ENCODE peak calls at places on chromosomes 1 and 21, in four cellular contexts. P is IMR-90, O is heart left ventricle, U is adrenal gland. Q is an unnamed sample.

GRCh38 chr1:6889875-6890480 is 104.7 kb downstream of the CAMTA1 start:
- DNase-seq in P (peak), O (peak), U (peak), Q (peak)

GRCh38 chr1:188584119-188584518 is 1755.4 kb downstream of the PLA2G4A start:
- DNase-seq in P (no peak), O (no peak), U (no peak), Q (no peak)

GRCh38 chr1:63322944-63323865 is 838 bp downstream of the FOXD3 start:
- DNase-seq in P (no peak), O (no peak), U (no peak), Q (no peak)

GRCh38 chr1:24920155-24920925 is 9.7 kb downstream of the RUNX3 start:
- DNase-seq in P (peak), O (no peak), U (no peak), Q (no peak)

GRCh38 chr1:243253927-243254232 is 1.2 kb downstream of the CEP170 start:
- DNase-seq in P (no peak), O (no peak), U (peak), Q (no peak)

GRCh38 chr1:99599678-99600175 is 46.2 kb upstream of the PALMD start:
- DNase-seq in P (peak), O (peak), U (peak), Q (no peak)

GRCh38 chr1:226568077-226568831 is 19.7 kb downstream of the STUM start:
- DNase-seq in P (no peak), O (no peak), U (no peak), Q (no peak)

GRCh38 chr1:235357485-235358378 is 9.5 kb upstream of the TBCE start:
- DNase-seq in P (no peak), O (no peak), U (no peak), Q (no peak)

GRCh38 chr1:51736702-51737101 is 119.8 kb downstream of the OSBPL9 start:
- DNase-seq in P (peak), O (no peak), U (no peak), Q (no peak)

GRCh38 chr1:2853711-2854110 is 52.2 kb upstream of the TTC34 start:
- DNase-seq in P (no peak), O (no peak), U (no peak), Q (no peak)

GRCh38 chr1:7513081-7513480 is 258.0 kb upstream of the VAMP3 start:
- DNase-seq in P (peak), O (no peak), U (no peak), Q (no peak)

GRCh38 chr1:183471748-183472487 is 381 bp upstream of the SMG7 start:
- DNase-seq in P (peak), O (peak), U (peak), Q (peak)
- TF ChIP-seq POLR2A in P (no peak), O (no peak), U (peak), Q (peak)

DNA sequence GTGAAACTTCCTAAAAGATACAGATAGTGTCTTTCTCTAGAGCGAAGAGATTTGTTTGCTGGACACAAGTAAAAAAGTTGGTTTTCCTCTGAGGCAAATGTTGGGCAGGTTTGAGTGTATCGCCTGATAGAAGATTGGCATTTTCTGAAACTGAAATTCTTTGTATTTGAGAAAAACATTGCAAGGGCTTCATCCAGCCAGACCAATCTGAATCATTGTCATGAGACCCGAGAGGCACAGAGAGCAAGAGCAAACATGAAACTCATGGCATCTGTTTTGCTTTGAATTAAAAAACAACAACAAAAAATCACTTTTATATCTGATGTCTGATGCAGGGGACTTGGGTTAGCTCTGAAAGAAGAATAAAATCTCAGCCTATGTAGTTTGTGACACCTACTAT is 379.3 kb upstream of the NCAM2 start:
- DNase-seq in P (no peak), O (no peak), U (no peak), Q (no peak)
- TF ChIP-seq CTCF in P (no peak), O (no peak), U (no peak), Q (no peak)

DNA sequence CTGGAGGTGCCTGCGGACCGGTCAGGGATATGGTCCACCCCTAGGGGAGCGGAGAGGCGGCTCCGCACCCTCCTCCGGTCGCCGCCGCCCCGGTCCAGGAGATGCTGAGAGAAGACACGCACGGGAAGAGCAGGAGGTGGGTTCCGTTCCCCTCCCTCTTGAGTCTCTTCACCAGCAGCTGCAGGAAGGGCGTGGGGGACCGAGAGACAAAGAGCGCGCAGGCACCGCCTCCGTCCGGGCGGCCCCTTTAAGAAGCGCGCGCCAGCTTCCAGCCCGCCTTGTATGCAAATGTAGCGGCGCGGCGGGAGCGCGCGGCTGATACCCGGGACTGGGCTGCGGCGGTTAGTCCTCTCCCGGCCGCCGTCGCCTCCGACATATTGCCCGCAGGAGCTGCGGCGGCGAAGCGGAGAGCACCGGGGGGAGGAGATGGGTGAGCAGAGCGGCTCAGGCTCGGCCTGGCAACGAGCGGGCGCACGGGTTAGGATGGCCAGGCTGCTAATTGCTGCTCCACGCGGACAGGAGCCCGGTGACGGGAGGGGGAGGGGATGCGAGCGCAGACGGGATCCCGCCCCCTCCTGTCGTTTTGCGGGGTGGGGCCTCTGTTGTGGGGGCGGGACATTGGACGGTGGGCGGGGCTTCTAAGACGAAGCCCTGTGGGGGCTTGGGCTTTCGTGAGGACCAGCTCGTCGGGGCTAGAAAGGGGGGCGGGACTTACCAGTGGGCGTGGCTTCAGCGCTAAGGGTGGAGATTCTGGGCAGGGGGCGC is at the start of gene TMEM39B:
- DNase-seq in P (peak), O (peak), U (peak), Q (peak)
- TF ChIP-seq POLR2A in P (peak), O (no peak), U (no peak), Q (peak)

DNA sequence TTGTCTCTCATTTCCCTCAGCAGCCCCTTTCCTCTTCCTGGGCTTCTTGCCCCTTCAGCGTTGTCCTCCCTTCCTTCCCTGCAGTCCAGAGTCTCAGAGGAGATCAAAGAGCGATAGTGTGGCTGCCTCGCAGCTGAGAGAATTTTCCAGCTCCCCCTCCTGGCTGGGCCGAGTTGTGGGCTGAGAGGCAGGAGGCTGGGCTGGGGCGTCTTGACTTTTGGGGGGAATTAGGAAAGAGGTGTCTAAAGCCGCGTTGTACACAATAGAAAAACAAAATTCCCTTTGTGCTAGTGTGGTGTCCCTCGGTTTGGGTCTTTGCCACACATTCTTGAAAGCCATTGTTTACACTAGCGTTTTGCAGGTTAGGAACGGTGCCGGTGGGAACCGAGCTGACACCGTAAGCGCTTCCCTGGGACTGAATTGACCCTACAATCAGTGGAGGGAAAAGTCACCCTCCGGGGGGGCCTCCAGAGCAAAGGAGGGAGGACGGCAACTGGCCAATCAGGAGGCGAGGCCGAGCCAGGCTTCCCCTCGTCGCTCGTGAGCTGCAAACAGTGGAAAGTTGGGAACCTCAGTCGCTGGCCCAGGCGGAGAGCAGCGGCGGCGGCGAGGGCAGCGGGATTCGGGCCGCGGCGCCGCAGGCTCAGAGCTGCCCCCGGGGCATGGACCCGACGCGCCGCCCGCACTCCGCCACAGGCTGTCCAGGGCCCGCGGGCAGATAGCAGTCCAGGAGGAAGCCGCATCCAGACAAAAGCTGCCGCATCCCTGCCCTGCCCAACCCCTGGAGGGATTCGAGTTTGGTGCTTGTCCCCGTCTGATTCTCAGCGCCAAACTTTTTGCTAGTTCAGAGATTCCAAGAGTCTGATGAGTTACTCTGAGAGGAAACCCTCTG is at the start of gene HMCN1:
- DNase-seq in P (peak), O (peak), U (peak), Q (peak)
- TF ChIP-seq CTCF in P (peak), O (peak), U (peak), Q (no peak)

GRCh38 chr1:1399870-1400575 is 888 bp upstream of the CCNL2 start:
- DNase-seq in P (peak), O (no peak), U (no peak), Q (no peak)

GRCh38 chr1:1401457-1402010 is 2.4 kb upstream of the CCNL2 start:
- DNase-seq in P (no peak), O (no peak), U (no peak), Q (no peak)

GRCh38 chr1:1403543-1404112 is 3.5 kb downstream of the MRPL20 start:
- DNase-seq in P (no peak), O (no peak), U (no peak), Q (no peak)

GRCh38 chr1:1400576-1401456 is 1.7 kb upstream of the CCNL2 start:
- DNase-seq in P (peak), O (no peak), U (no peak), Q (no peak)

DNA sequence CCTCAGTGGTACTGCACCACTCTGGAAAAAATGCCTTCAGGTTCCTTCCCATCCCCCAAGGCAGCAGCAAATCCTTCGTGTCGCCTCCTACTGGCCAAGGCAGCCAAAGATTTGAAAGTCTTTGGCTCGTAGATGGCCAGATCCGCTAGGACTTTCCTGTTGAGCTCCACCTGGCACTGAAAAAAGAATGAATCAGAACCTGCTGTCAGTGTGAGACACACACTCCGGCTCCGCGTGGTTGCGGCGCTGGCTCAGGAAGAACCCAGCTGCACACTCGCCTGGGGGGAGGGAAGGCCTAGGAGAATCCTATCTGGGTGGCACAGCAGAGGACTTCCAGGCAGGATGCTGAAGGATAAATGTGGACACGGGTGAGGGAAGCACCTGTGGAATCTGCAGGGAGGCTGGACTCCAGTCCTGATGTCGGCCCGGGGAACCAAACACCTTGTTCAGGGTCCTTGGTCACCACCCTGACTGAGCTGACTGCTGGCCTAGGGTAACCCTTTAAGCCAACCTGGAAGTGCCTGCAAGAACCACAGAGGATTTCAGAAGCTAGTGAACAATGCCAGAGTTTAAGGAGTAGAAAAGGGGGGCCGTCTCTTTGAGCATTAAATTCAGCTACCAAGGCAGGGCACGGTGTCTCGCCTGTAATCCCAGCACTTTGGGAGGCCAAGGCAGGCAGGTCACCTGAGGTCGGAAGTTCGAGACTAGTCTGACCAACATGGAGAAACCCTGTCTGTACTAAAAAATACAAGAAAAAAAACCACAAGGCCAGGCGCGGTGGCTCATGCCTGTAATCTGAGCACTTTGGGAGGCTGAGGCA is 3.2 kb upstream of the CCNL2 start:
- DNase-seq in P (peak), O (no peak), U (peak), Q (no peak)
- TF ChIP-seq POLR2A in P (no peak), O (no peak), U (no peak), Q (no peak)

GRCh38 chr1:159089184-159089791 is 12.7 kb upstream of the AIM2 start:
- DNase-seq in P (no peak), O (no peak), U (no peak), Q (no peak)
- TF ChIP-seq CTCF in P (peak), O (peak), U (no peak), Q (peak)

GRCh38 chr1:9234223-9235122 is at the start of gene H6PD:
- DNase-seq in P (peak), O (peak), U (peak), Q (peak)
- TF ChIP-seq POLR2A in P (peak), O (peak), U (peak), Q (peak)

GRCh38 chr1:118184737-118185082 is 318 bp downstream of the SPAG17 start:
- DNase-seq in P (no peak), O (no peak), U (no peak), Q (no peak)

GRCh38 chr1:118186026-118186425 is 998 bp upstream of the SPAG17 start:
- DNase-seq in P (no peak), O (no peak), U (no peak), Q (no peak)

DNA sequence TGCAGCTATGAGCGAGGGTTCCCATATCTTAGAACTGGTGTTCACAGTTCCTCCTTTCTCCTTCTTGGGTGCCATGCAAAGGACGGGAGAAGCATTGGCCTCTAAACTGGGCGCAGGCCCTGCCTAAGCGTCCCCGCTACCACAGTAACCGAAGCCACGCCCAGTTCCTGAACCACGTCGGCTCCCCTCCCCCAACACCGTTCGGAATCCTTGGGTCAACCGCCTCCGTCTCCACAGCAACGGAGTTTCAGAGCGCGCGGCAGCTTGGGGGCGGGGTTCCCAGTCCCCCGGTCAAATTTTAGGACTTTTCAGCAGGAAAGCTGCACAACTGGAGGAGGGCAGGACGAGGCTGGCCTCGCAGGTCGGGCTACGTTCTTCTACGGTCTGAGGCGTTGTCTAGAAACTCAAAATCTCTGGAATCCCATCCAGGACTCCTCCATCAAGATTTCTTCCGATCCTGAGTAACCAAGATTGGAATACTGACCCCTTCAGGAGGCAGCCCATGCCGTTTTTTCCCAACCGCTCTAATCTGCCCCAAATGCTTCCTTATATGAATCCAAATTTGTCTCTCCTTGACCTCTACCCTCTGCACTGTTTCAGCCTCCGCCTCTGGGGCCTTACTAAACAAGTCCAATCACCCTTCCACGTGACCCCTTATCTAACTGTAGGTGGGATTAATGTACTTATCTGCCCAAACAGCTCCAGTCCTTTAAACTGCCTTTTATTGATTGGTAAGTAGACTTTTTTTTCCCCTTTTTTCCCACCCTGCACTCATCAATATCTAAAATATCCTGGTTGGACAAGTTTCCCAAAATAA is at the start of gene SPAG17:
- DNase-seq in P (peak), O (peak), U (peak), Q (peak)
- TF ChIP-seq CTCF in P (peak), O (no peak), U (no peak), Q (no peak)

GRCh38 chr1:230487773-230488428 is 61.8 kb upstream of the PGBD5 start:
- DNase-seq in P (no peak), O (no peak), U (no peak), Q (no peak)
- TF ChIP-seq POLR2A in P (no peak), O (no peak), U (no peak), Q (no peak)